ENCODE peak calls at places on chromosomes 12 and 14, in five cellular contexts. U is amniotic stem cell; C is anterior cingulate cortex; O is stimulated activated CD8-positive, alpha-beta memory T cell treated with anti-CD3 and anti-CD28 coated beads, Interleukin-15, amount 100 ng/mL, for 1 hour; A is MCF 10A. D is an unnamed sample.

GRCh38 chr12:109434556-109434955 is 42.5 kb downstream of the KCTD10 start:
- DNase-seq in U (no peak), O (no peak), C (no peak), A (no peak), D (no peak)

GRCh38 chr12:49054524-49054923 is 6.1 kb downstream of the KMT2D start:
- DNase-seq in U (no peak), O (no peak), A (no peak), C (no peak), D (no peak)

GRCh38 chr12:50174971-50175715 is 8.0 kb upstream of the CERS5 start:
- DNase-seq in A (peak; percentile 81), O (no peak), U (peak; percentile 26), C (no peak), D (peak; percentile 70)

GRCh38 chr12:109666068-109666467 is 47.6 kb upstream of the FAM222A start:
- DNase-seq in C (no peak), A (no peak), U (no peak), O (no peak), D (no peak)

GRCh38 chr12:57152408-57153038 is 5.1 kb upstream of the LRP1-AS start:
- DNase-seq in U (no peak), C (no peak), O (no peak), A (peak; percentile 34), D (no peak)

GRCh38 chr14:65425885-65426284 is 13.4 kb downstream of the FUT8 start:
- DNase-seq in O (no peak), U (no peak), C (no peak), A (no peak), D (no peak)

GRCh38 chr12:21324551-21324950 is 10.2 kb downstream of the SLCO1A2 start:
- DNase-seq in O (no peak), U (no peak), C (no peak), A (no peak), D (peak; percentile 50)

GRCh38 chr12:23775208-23775607 is 174.3 kb downstream of the SOX5 start:
- DNase-seq in C (no peak), A (no peak), U (no peak), O (no peak), D (no peak)

GRCh38 chr14:50001999-50002925 is 109.4 kb downstream of the ARF6 start:
- DNase-seq in C (no peak), A (no peak), U (no peak), O (no peak), D (no peak)

GRCh38 chr12:125140918-125141573 is 75.8 kb downstream of the AACS start:
- DNase-seq in A (peak; percentile 81), C (no peak), U (peak; percentile 27), O (no peak), D (peak; percentile 30)

GRCh38 chr12:29754235-29755189 is 29.2 kb downstream of the TMTC1 start:
- DNase-seq in U (no peak), C (no peak), O (no peak), A (no peak), D (peak; percentile 76)

GRCh38 chr12:56522486-56523193 is 1.0 kb downstream of the RBMS2 start:
- DNase-seq in O (no peak), U (no peak), C (no peak), A (peak; percentile 48), D (peak; percentile 69)

GRCh38 chr12:6534914-6535696 is 788 bp downstream of the GAPDH start:
- DNase-seq in O (peak; percentile 42), C (peak; percentile 48), U (peak; percentile 30), A (peak; percentile 80), D (peak; percentile 80)

GRCh38 chr12:130787445-130788410 is 51.3 kb downstream of the STX2 start:
- DNase-seq in C (no peak), U (no peak), A (no peak), O (no peak), D (peak; percentile 87)

GRCh38 chr14:100386846-100387245 is 63.7 kb downstream of the SLC25A47 start:
- DNase-seq in A (no peak), U (no peak), O (no peak), C (no peak), D (no peak)

GRCh38 chr14:79480212-79480611 is 731.1 kb downstream of the DIO2 start:
- DNase-seq in C (no peak), U (no peak), O (no peak), A (no peak), D (no peak)

GRCh38 chr12:79020106-79020505 is 155.5 kb downstream of the SYT1 start:
- DNase-seq in U (no peak), A (peak; percentile 15), O (no peak), C (no peak), D (no peak)

GRCh38 chr12:94265521-94265920 is 117.1 kb downstream of the PLXNC1 start:
- DNase-seq in U (no peak), A (no peak), O (no peak), C (no peak), D (no peak)